ENCODE peak calls at places on chromosomes 5 and 9, in six cellular contexts. G, T, I, B, Z and P are unnamed samples. For H3K27me3, the result is how much of the 10 kb centered on the place peaks cover.

GRCh38 chr9:128124451-128124850 is 3.1 kb downstream of the PTGES2 start:
- DNase-seq in G (peak), T (no peak), I (peak), B (peak), Z (no peak), P (no peak)

GRCh38 chr9:137669261-137669672 is 50.5 kb downstream of the EHMT1 start:
- DNase-seq in G (no peak), T (no peak), I (no peak), B (no peak), Z (peak), P (no peak)

GRCh38 chr5:103234239-103234975 is 24.2 kb upstream of the MACIR start:
- DNase-seq in G (no peak), T (peak), I (no peak), B (no peak), Z (no peak), P (no peak)

GRCh38 chr5:169296456-169297220 is 4.3 kb downstream of the SLIT3 start:
- DNase-seq in G (peak), T (no peak), I (no peak), B (no peak), Z (peak), P (peak)

GRCh38 chr9:123584202-123585176 is 228.5 kb downstream of the CRB2 start:
- DNase-seq in G (no peak), T (no peak), I (no peak), B (no peak), Z (no peak), P (no peak)

GRCh38 chr9:3809724-3810123 is 283.9 kb upstream of the RFX3 start:
- DNase-seq in G (no peak), T (peak), I (no peak), B (no peak), Z (no peak), P (no peak)

GRCh38 chr5:14870347-14871083 is 1.1 kb downstream of the ANKH start:
- DNase-seq in G (peak), T (peak), I (peak), B (peak), Z (no peak), P (no peak)

GRCh38 chr5:171537463-171537862 is 118.0 kb downstream of the FGF18 start:
- DNase-seq in G (no peak), T (no peak), I (no peak), B (no peak), Z (no peak), P (peak)

GRCh38 chr9:68552700-68553099 is 12.0 kb upstream of the TMEM252 start:
- DNase-seq in G (no peak), T (peak), I (no peak), B (no peak), Z (no peak), P (no peak)

GRCh38 chr5:149759563-149759962 is 29.5 kb downstream of the PPARGC1B start:
- DNase-seq in G (no peak), T (no peak), I (no peak), B (no peak), Z (no peak), P (no peak)

GRCh38 chr9:119802621-119803020 is 433.4 kb upstream of the BRINP1 start:
- DNase-seq in G (peak), T (no peak), I (peak), B (no peak), Z (peak), P (no peak)

GRCh38 chr9:27785714-27786100 is 212.4 kb upstream of the C9orf72 start:
- DNase-seq in G (no peak), T (peak), I (no peak), B (no peak), Z (no peak), P (no peak)

GRCh38 chr9:113536483-113537226 is 73.1 kb downstream of the RGS3 start:
- DNase-seq in G (peak), T (no peak), I (peak), B (no peak), Z (peak), P (no peak)

GRCh38 chr9:88344013-88344412 is 44.2 kb upstream of the SPIN1 start:
- DNase-seq in G (no peak), T (no peak), I (no peak), B (no peak), Z (no peak), P (no peak)

GRCh38 chr5:141850183-141850768 is 27.9 kb downstream of the PCDH1 start:
- DNase-seq in G (no peak), T (peak), I (no peak), B (no peak), Z (no peak), P (no peak)

GRCh38 chr9:136599074-136599531 is 53.3 kb upstream of the NOTCH1 start:
- DNase-seq in G (no peak), T (no peak), I (no peak), B (no peak), Z (no peak), P (no peak)

GRCh38 chr9:136596630-136597031 is 50.8 kb upstream of the NOTCH1 start:
- DNase-seq in G (no peak), T (no peak), I (no peak), B (no peak), Z (no peak), P (no peak)

GRCh38 chr9:136596219-136596616 is 50.4 kb upstream of the NOTCH1 start:
- DNase-seq in G (no peak), T (no peak), I (no peak), B (no peak), Z (no peak), P (no peak)

GRCh38 chr9:136597141-136597885 is 51.5 kb upstream of the NOTCH1 start:
- DNase-seq in G (no peak), T (no peak), I (no peak), B (no peak), Z (no peak), P (no peak)

GRCh38 chr9:136597965-136598364 is 52.1 kb upstream of the NOTCH1 start:
- DNase-seq in G (no peak), T (no peak), I (no peak), B (no peak), Z (no peak), P (no peak)
- H3K27me3 ChIP-seq in G (under half), T (under half), I (under half), B (under half), Z (under half), P (under half)

DNA sequence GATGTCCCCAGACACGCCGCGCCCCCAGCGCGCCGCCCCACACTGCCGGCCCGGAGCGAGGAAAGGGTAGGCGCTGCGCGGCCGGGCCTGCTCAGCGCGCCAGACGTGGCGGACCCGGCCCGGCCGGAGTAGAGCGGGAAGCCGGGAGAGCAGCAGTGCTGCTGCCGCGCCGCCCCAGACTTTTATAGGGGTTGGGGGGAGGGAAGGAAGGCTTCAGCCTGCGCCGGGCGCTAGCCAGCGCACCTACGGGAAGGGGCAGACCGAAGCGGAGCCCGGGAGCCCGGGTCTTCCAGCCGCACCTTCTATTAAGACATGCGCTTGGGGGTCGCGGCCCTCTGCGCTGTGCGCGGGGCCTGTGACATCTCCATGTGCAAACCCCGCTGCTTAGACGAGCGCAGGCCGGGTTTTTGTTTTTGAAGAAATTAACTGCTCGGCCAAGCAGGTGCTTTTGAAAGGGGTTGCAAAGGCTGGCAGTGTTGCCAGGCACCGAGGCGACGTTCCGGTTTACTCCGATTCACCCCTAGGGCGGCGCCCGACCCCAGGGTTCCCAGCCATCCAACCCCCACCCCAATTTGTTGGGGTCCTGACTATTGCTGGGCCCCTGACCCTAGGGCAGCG is 361 bp upstream of the PAX5 start:
- DNase-seq in G (no peak), T (peak), I (no peak), B (no peak), Z (no peak), P (no peak)
- H3K27me3 ChIP-seq in G (under half), T (under half), I (half or more), B (half or more), Z (half or more), P (half or more)

DNA sequence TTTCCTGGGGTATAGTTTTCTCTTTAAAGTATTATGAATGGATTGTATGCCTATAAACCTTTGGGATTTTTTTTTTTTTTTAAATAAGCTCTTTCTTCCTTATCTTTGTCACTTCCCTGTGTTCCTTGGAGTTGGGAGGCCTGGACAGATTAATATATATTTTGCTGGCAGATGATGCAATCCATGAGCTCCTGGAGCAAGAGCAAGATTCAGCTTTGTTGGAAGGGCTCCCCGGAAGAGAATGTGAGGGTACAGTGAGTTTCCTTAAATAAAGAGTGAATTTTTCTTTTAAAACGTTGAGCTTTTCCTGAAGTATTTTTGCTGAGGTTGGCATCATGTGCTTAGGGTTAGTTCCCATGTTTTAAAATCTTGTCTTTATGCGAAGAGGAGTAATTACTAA is 98.7 kb upstream of the SLC28A3 start:
- DNase-seq in G (no peak), T (no peak), I (no peak), B (no peak), Z (no peak), P (no peak)
- H3K27me3 ChIP-seq in G (under half), T (under half), I (under half), B (under half), Z (under half), P (under half)

GRCh38 chr5:2215059-2215458 is 332.3 kb upstream of the IRX4 start:
- DNase-seq in G (no peak), T (no peak), I (no peak), B (no peak), Z (no peak), P (no peak)
- H3K27me3 ChIP-seq in G (under half), T (under half), I (under half), B (under half), Z (under half), P (under half)

DNA sequence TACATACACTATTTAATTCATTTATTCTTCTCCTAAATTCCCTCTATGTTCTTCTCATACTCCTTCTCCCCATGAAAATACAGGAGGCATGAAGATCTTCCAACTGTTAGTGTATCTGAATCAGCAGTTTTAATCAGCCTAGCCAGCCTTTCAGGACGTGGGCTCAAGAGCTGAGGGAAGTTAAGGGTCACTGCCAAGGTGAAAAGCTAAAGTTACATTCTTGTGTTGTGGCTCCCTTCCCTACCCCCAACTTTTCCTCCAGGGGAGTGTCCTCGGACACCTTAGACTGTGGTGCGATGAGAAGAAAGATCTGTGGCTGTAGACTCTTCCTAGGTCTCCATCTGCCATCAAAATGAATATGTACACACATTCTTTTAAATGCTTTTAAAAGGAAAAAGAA is 4.2 kb downstream of the DMRT3 start:
- DNase-seq in G (no peak), T (no peak), I (no peak), B (no peak), Z (no peak), P (no peak)
- H3K27me3 ChIP-seq in G (under half), T (half or more), I (half or more), B (half or more), Z (under half), P (under half)

DNA sequence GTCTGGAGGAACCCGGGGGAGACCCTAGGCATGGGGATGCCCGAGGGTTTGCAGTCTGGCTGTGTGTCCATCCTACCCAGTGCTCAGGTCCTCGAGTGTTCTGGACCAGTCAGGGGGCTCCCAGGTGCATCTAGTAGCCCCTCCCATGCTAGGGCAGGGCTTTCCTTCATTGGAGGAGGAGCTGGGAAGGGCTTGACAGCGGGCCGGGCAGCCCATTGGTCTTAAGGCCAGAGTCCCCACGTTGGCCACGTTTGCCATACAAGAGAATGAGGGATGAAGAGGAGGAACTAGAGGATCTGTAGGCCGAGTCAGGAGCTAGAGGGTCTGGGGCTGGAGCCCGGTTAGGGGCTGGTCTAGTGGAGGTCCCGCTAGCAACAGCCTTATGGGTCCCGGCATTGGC is 37.3 kb upstream of the CTSV start:
- DNase-seq in G (no peak), T (no peak), I (no peak), B (no peak), Z (no peak), P (no peak)
- H3K27me3 ChIP-seq in G (under half), T (under half), I (under half), B (under half), Z (under half), P (under half)